ENCODE peak calls at places on chromosomes 16 and 17, in nine cellular contexts. H, K, V, D, E, M, J, L and N are unnamed samples. For H3K4me1, the result is how much of the 10 kb centered on the place peaks cover.

GRCh38 chr17:81484195-81484979 is 28.2 kb downstream of the ACTG1 start:
- DNase-seq in H (peak), K (peak), V (peak), D (peak), E (peak), M (peak), J (peak), L (peak), N (peak)

GRCh38 chr17:79987187-79987889 is 48.3 kb downstream of the TBC1D16 start:
- DNase-seq in H (no peak), K (no peak), V (no peak), D (no peak), E (peak), M (no peak), J (peak), L (no peak), N (peak)

GRCh38 chr17:74569392-74570003 is 2.2 kb upstream of the CD300H start:
- DNase-seq in H (peak), K (peak), V (peak), D (peak), E (peak), M (peak), J (peak), L (peak), N (no peak)

GRCh38 chr17:73968680-73969079 is 234.8 kb upstream of the RPL38 start:
- DNase-seq in H (no peak), K (no peak), V (peak), D (no peak), E (no peak), M (no peak), J (peak), L (no peak), N (no peak)

GRCh38 chr16:84502581-84502980 is 1.9 kb downstream of the MEAK7 start:
- DNase-seq in H (no peak), K (no peak), V (peak), D (no peak), E (no peak), M (no peak), J (no peak), L (no peak), N (no peak)

GRCh38 chr17:2122641-2123302 is 67.9 kb downstream of the HIC1 start:
- DNase-seq in H (no peak), K (peak), V (peak), D (no peak), E (peak), M (peak), J (peak), L (peak), N (peak)

GRCh38 chr17:58520843-58521430 is 6.5 kb upstream of the MTMR4 start:
- DNase-seq in H (peak), K (no peak), V (no peak), D (no peak), E (peak), M (no peak), J (peak), L (peak), N (no peak)

GRCh38 chr17:65711671-65712276 is 150.3 kb upstream of the AXIN2 start:
- DNase-seq in H (peak), K (no peak), V (no peak), D (no peak), E (no peak), M (no peak), J (no peak), L (no peak), N (no peak)

GRCh38 chr16:75555213-75555706 is 792 bp downstream of the TMEM231 start:
- DNase-seq in H (peak), K (peak), V (peak), D (peak), E (peak), M (peak), J (peak), L (peak), N (peak)

GRCh38 chr17:4536742-4537411 is 18.3 kb downstream of the MYBBP1A start:
- DNase-seq in H (no peak), K (no peak), V (no peak), D (no peak), E (peak), M (no peak), J (peak), L (peak), N (no peak)

GRCh38 chr17:55420776-55421178 is 858 bp downstream of the MMD start:
- DNase-seq in H (no peak), K (peak), V (peak), D (no peak), E (no peak), M (peak), J (peak), L (no peak), N (peak)

GRCh38 chr16:11121083-11121482 is 134.9 kb downstream of the SOCS1 start:
- DNase-seq in H (no peak), K (no peak), V (no peak), D (no peak), E (no peak), M (no peak), J (no peak), L (peak), N (no peak)

GRCh38 chr17:11081342-11081741 is 159.7 kb upstream of the SHISA6 start:
- DNase-seq in H (no peak), K (no peak), V (no peak), D (no peak), E (no peak), M (peak), J (no peak), L (no peak), N (no peak)

GRCh38 chr17:38751144-38751802 is 1.3 kb upstream of the PSMB3 start:
- DNase-seq in H (peak), K (no peak), V (no peak), D (no peak), E (no peak), M (peak), J (no peak), L (peak), N (no peak)

GRCh38 chr17:55726440-55726839 is 3.8 kb upstream of the TMEM100 start:
- DNase-seq in H (no peak), K (no peak), V (peak), D (peak), E (no peak), M (peak), J (no peak), L (peak), N (peak)

GRCh38 chr17:81365601-81366585 is 29.4 kb upstream of the BAHCC1 start:
- DNase-seq in H (no peak), K (peak), V (no peak), D (no peak), E (no peak), M (peak), J (no peak), L (peak), N (peak)

GRCh38 chr16:23485841-23486240 is 24.5 kb downstream of the GGA2 start:
- DNase-seq in H (no peak), K (no peak), V (no peak), D (no peak), E (no peak), M (no peak), J (no peak), L (no peak), N (no peak)

GRCh38 chr17:9298776-9299295 is 276.8 kb downstream of the STX8 start:
- DNase-seq in H (no peak), K (no peak), V (no peak), D (no peak), E (peak), M (no peak), J (no peak), L (no peak), N (no peak)

GRCh38 chr17:57091186-57091618 is 6.2 kb downstream of the AKAP1 start:
- DNase-seq in H (no peak), K (peak), V (peak), D (no peak), E (no peak), M (no peak), J (no peak), L (no peak), N (no peak)

GRCh38 chr17:41907633-41908539 is 10.9 kb downstream of the ACLY start:
- DNase-seq in H (no peak), K (peak), V (no peak), D (no peak), E (no peak), M (peak), J (no peak), L (peak), N (no peak)

GRCh38 chr17:27598337-27599050 is 32.5 kb upstream of the LGALS9 start:
- DNase-seq in H (no peak), K (no peak), V (no peak), D (no peak), E (no peak), M (no peak), J (no peak), L (no peak), N (no peak)

GRCh38 chr16:23276821-23277220 is 25.3 kb upstream of the SCNN1B start:
- DNase-seq in H (no peak), K (no peak), V (no peak), D (no peak), E (no peak), M (no peak), J (no peak), L (no peak), N (no peak)

GRCh38 chr16:71441348-71441781 is 489 bp downstream of the TLE7 start:
- DNase-seq in H (no peak), K (no peak), V (no peak), D (no peak), E (peak), M (no peak), J (peak), L (no peak), N (no peak)

DNA sequence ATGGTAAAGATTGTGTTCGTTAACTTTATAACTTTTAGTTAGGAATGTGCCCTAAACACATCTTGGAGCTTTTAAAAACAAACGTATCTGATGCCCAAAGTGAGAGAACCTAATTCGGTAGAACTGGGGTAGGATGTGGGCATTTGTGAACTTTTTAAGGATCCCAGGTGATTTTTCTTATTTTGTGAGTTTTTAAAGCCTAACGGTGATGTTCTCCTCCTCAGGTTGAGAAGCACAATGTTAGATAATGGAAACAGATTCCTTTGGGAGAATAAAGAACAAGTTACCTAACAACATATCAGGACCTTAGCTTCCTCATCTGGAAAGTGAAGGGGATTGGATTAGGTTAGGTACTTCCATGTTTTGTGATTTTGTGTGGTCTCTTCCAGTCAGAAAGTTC is 687 bp downstream of the SAP30BP start:
- DNase-seq in H (no peak), K (no peak), V (no peak), D (no peak), E (no peak), M (no peak), J (no peak), L (no peak), N (no peak)
- H3K4me1 ChIP-seq in H (under half), K (under half), V (under half), D (under half), E (under half), M (under half), J (under half), L (under half), N (under half)

GRCh38 chr17:48722924-48723554 is at the start of gene PRAC2:
- DNase-seq in H (no peak), K (no peak), V (no peak), D (no peak), E (no peak), M (peak), J (peak), L (no peak), N (peak)
- H3K4me3 ChIP-seq in H (peak), K (no peak), V (no peak), D (peak), E (no peak), M (peak), J (peak), L (no peak), N (peak)

GRCh38 chr16:67030221-67030962 is 1.4 kb downstream of the CBFB start:
- DNase-seq in H (no peak), K (no peak), V (peak), D (no peak), E (no peak), M (no peak), J (no peak), L (no peak), N (no peak)
- H3K4me1 ChIP-seq in H (under half), K (under half), V (under half), D (under half), E (under half), M (under half), J (under half), L (under half), N (under half)

GRCh38 chr16:1533443-1533951 is at the start of gene TMEM204:
- DNase-seq in H (no peak), K (peak), V (peak), D (no peak), E (no peak), M (peak), J (peak), L (peak), N (peak)
- H3K4me3 ChIP-seq in H (no peak), K (no peak), V (peak), D (peak), E (peak), M (peak), J (no peak), L (peak), N (peak)

GRCh38 chr17:82548681-82549303 is 29.3 kb downstream of the FOXK2 start:
- DNase-seq in H (no peak), K (no peak), V (peak), D (no peak), E (no peak), M (peak), J (no peak), L (no peak), N (peak)
- H3K4me1 ChIP-seq in H (under half), K (under half), V (half or more), D (under half), E (under half), M (under half), J (under half), L (under half), N (under half)

GRCh38 chr16:3189869-3190268 is 1.9 kb downstream of the OR1F1 start:
- DNase-seq in H (no peak), K (no peak), V (no peak), D (no peak), E (no peak), M (no peak), J (no peak), L (no peak), N (no peak)

GRCh38 chr16:3188925-3189825 is 1.2 kb downstream of the OR1F1 start:
- DNase-seq in H (no peak), K (no peak), V (no peak), D (no peak), E (peak), M (peak), J (peak), L (peak), N (no peak)

GRCh38 chr16:3188675-3188924 is 596 bp downstream of the OR1F1 start:
- DNase-seq in H (no peak), K (no peak), V (no peak), D (no peak), E (no peak), M (no peak), J (no peak), L (no peak), N (no peak)

GRCh38 chr16:3187798-3188674 is at the start of gene OR1F1:
- DNase-seq in H (peak), K (no peak), V (no peak), D (no peak), E (peak), M (no peak), J (peak), L (peak), N (no peak)

DNA sequence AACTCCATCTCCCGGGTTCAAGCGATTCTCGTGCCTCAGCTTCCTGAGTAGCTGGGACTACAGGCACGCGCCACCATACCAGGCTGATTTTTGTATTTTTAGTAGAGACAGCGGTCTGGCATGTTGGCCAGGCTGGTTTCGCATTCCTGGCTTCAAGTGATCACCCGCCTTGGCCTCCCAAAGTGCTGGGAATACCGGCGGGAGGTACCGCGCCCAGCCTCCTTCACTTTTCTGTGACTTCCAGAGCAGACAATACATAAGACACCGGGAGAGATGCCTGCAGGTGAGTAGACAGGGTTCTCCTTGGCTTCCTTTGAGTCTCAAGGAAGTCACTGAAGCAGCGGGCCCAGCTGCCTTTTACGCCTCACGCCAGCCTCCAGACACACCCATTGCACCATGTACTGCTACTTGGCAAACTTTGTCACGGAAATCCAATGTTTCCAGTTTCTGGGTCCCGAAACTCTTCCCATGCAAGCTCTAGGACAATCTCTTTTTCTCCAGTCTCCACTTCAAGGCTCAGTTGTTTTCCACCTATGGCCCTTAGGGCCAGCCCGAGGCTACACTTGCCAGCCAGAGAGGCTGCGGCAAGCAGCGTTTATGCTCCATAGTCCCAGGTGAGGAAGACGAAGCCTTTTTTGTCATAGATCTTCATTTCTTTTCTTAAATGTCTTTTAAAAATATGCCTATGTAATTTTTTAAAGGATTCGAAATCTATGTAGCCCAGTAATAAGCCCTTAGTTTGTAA is 886 bp upstream of the OR1F1 start:
- DNase-seq in H (no peak), K (no peak), V (no peak), D (no peak), E (peak), M (no peak), J (no peak), L (no peak), N (no peak)
- H3K4me3 ChIP-seq in H (no peak), K (no peak), V (no peak), D (no peak), E (no peak), M (no peak), J (peak), L (no peak), N (no peak)

GRCh38 chr16:31185339-31185738 is 5.4 kb downstream of the FUS start:
- DNase-seq in H (no peak), K (no peak), V (no peak), D (no peak), E (no peak), M (no peak), J (no peak), L (no peak), N (no peak)
- H3K4me1 ChIP-seq in H (under half), K (under half), V (under half), D (under half), E (under half), M (under half), J (under half), L (under half), N (under half)

GRCh38 chr17:47897561-47897960 is 1.5 kb downstream of the SP2 start:
- DNase-seq in H (no peak), K (no peak), V (no peak), D (no peak), E (no peak), M (no peak), J (no peak), L (no peak), N (no peak)
- H3K4me3 ChIP-seq in H (peak), K (no peak), V (peak), D (peak), E (no peak), M (no peak), J (peak), L (no peak), N (no peak)